ENCODE peak calls at places on chromosomes 16 and 17, in six cellular contexts. S is GM13977, T is fibroblast of lung, O is mammary epithelial cell, N is nucleus accumbens, P is heart right ventricle. B is an unnamed sample.

GRCh38 chr16:87487361-87487924 is 5.4 kb downstream of the ZCCHC14 start:
- DNase-seq in N (no peak), T (peak; percentile 28), P (peak; percentile 48), O (peak; percentile 88), S (no peak), B (no peak)

GRCh38 chr17:81167638-81168037 is 1.6 kb upstream of the AATK start:
- DNase-seq in P (no peak), O (no peak), N (no peak), S (no peak), T (no peak), B (no peak)

GRCh38 chr17:13671771-13672170 is 70.0 kb upstream of the HS3ST3A1 start:
- DNase-seq in T (peak; percentile 80), O (no peak), S (no peak), N (no peak), P (no peak), B (no peak)

GRCh38 chr17:34167359-34167758 is 87.7 kb upstream of the CCL2 start:
- DNase-seq in S (no peak), O (no peak), T (no peak), N (no peak), P (no peak), B (no peak)

GRCh38 chr16:67443299-67443698 is 12.4 kb downstream of the HSD11B2 start:
- DNase-seq in S (no peak), O (no peak), P (no peak), N (no peak), T (no peak), B (no peak)

GRCh38 chr17:80559688-80560290 is 15.2 kb downstream of the RPTOR start:
- DNase-seq in O (no peak), N (no peak), P (no peak), S (no peak), T (peak; percentile 95), B (no peak)

GRCh38 chr17:42809250-42809649 is 10.6 kb downstream of the CNTD1 start:
- DNase-seq in N (no peak), O (peak; percentile 66), P (no peak), S (no peak), T (peak; percentile 85), B (no peak)

GRCh38 chr17:50900383-50900892 is 34.3 kb upstream of the TOB1 start:
- DNase-seq in P (no peak), O (no peak), N (no peak), S (no peak), T (no peak), B (no peak)

GRCh38 chr17:2024572-2025219 is 438 bp downstream of the RTN4RL1 start:
- DNase-seq in N (no peak), P (no peak), S (no peak), O (peak; percentile 32), T (no peak), B (no peak)

GRCh38 chr17:71118039-71118438 is 948.7 kb downstream of the KCNJ2 start:
- DNase-seq in P (no peak), T (peak; percentile 19), N (no peak), S (no peak), O (peak; percentile 62), B (no peak)

GRCh38 chr17:69523252-69523861 is 108.9 kb downstream of the MAP2K6 start:
- DNase-seq in O (peak; percentile 44), P (no peak), S (peak; percentile 38), N (no peak), T (peak; percentile 40), B (peak; percentile 81)

GRCh38 chr17:50638572-50638850 is 3.8 kb downstream of the ABCC3 start:
- DNase-seq in O (no peak), N (no peak), P (no peak), T (peak; percentile 71), S (no peak), B (no peak)

GRCh38 chr16:15874745-15875314 is 13.6 kb downstream of the CEP20 start:
- DNase-seq in O (peak; percentile 56), P (peak; percentile 20), S (no peak), T (peak; percentile 64), N (no peak), B (peak; percentile 44)

GRCh38 chr17:35293151-35293837 is 50.4 kb downstream of the SLFN5 start:
- DNase-seq in T (no peak), S (no peak), P (no peak), O (no peak), N (no peak), B (peak; percentile 22)

GRCh38 chr17:77036841-77037381 is 103.9 kb upstream of the SEC14L1 start:
- DNase-seq in P (no peak), T (peak; percentile 62), N (no peak), O (peak; percentile 55), S (no peak), B (peak; percentile 81)

GRCh38 chr16:67528222-67528869 is at the start of gene RIPOR1:
- DNase-seq in O (no peak), S (peak; percentile 83), P (peak; percentile 81), N (no peak), T (no peak), B (no peak)

GRCh38 chr16:54290203-54291106 is 3.9 kb upstream of the IRX3 start:
- DNase-seq in T (no peak), S (no peak), P (no peak), O (no peak), N (no peak), B (no peak)

GRCh38 chr16:50474138-50474537 is 74.1 kb upstream of the NKD1 start:
- DNase-seq in S (no peak), T (no peak), N (no peak), P (no peak), O (peak; percentile 5), B (no peak)